ENCODE peak calls at places on chromosomes 6 and 20, in six cellular contexts. V is neuronal stem cell, R is mesenchymal stem cell, K is IMR-90, S is H1, C is H9. U is an unnamed sample.

GRCh38 chr20:59977086-59977485 is 18.9 kb downstream of the CDH26 start:
- DNase-seq in S (no peak), C (no peak), R (no peak), V (no peak), K (no peak), U (no peak)

GRCh38 chr20:35257175-35257909 is 20.6 kb downstream of the MMP24OS start:
- DNase-seq in C (no peak), R (no peak), K (peak), S (no peak), V (no peak), U (no peak)

GRCh38 chr6:13593720-13594119 is 19.3 kb downstream of the SIRT5 start:
- DNase-seq in V (no peak), S (no peak), R (no peak), C (no peak), K (peak), U (no peak)

GRCh38 chr6:31901415-31901952 is 402 bp downstream of the ZBTB12 start:
- DNase-seq in C (no peak), K (peak), R (peak), V (peak), S (peak), U (no peak)

GRCh38 chr6:38279423-38279822 is 360.3 kb downstream of the BTBD9 start:
- DNase-seq in V (no peak), S (no peak), C (no peak), K (no peak), R (no peak), U (no peak)

GRCh38 chr20:38113401-38114325 is 51.4 kb downstream of the TGM2 start:
- DNase-seq in R (no peak), C (peak), S (peak), K (no peak), V (no peak), U (peak)

GRCh38 chr6:121274896-121275295 is 59.4 kb downstream of the TBC1D32 start:
- DNase-seq in S (no peak), R (no peak), C (no peak), K (no peak), V (no peak), U (no peak)

GRCh38 chr20:33015700-33016580 is 8.4 kb downstream of the BPIFB2 start:
- DNase-seq in R (no peak), V (no peak), S (no peak), K (no peak), C (no peak), U (no peak)

GRCh38 chr20:9319687-9320384 is 194.6 kb upstream of the LAMP5 start:
- DNase-seq in S (no peak), R (peak), V (no peak), K (no peak), C (no peak), U (no peak)

GRCh38 chr6:87982134-87982533 is 65.5 kb upstream of the SPACA1 start:
- DNase-seq in S (no peak), R (no peak), C (no peak), V (no peak), K (no peak), U (no peak)

GRCh38 chr6:15602144-15602543 is 60.7 kb downstream of the DTNBP1 start:
- DNase-seq in R (no peak), C (no peak), S (no peak), K (no peak), V (no peak), U (no peak)

GRCh38 chr6:43263314-43264178 is 20.3 kb downstream of the TTBK1 start:
- DNase-seq in R (peak), C (peak), S (peak), V (no peak), K (peak), U (peak)

GRCh38 chr6:139364302-139364981 is 10.0 kb downstream of the CITED2 start:
- DNase-seq in S (no peak), K (peak), R (peak), C (no peak), V (peak), U (peak)

GRCh38 chr6:37516920-37517405 is 17.3 kb upstream of the CCDC167 start:
- DNase-seq in C (no peak), V (no peak), R (no peak), S (no peak), K (no peak), U (no peak)

GRCh38 chr6:158396136-158396535 is 83.9 kb downstream of the TULP4 start:
- DNase-seq in V (no peak), R (no peak), K (no peak), S (no peak), C (no peak), U (no peak)

GRCh38 chr6:169536446-169537170 is 165.2 kb downstream of the WDR27 start:
- DNase-seq in C (no peak), R (peak), K (peak), V (no peak), S (no peak), U (no peak)

GRCh38 chr6:133938533-133938932 is 14.5 kb upstream of the TBPL1 start:
- DNase-seq in R (no peak), V (no peak), K (no peak), C (no peak), S (no peak), U (no peak)

GRCh38 chr6:156396791-156397418 is 380.3 kb upstream of the ARID1B start:
- DNase-seq in V (no peak), S (peak), C (peak), R (no peak), K (no peak), U (peak)

GRCh38 chr6:43965628-43966373 is 161.5 kb downstream of the MRPL14 start:
- DNase-seq in R (no peak), V (no peak), K (no peak), C (peak), S (peak), U (no peak)

GRCh38 chr20:57865266-57865665 is 155.5 kb upstream of the PMEPA1 start:
- DNase-seq in V (no peak), S (no peak), C (no peak), R (no peak), K (no peak), U (no peak)

GRCh38 chr6:41548098-41548840 is 2.1 kb downstream of the FOXP4 start:
- DNase-seq in C (no peak), V (no peak), S (no peak), R (no peak), K (no peak), U (no peak)

GRCh38 chr6:149820506-149820905 is 43.7 kb downstream of the LRP11 start:
- DNase-seq in K (no peak), C (no peak), S (no peak), V (no peak), R (no peak), U (no peak)
- H2BK15ac ChIP-seq in K (no peak), C (no peak), S (no peak), V (no peak), R (no peak), U (no peak)

GRCh38 chr6:107600111-107600510 is 110.2 kb downstream of the SOBP start:
- DNase-seq in K (no peak), R (peak), V (no peak), C (peak), S (no peak), U (peak)
- H2BK15ac ChIP-seq in K (no peak), R (no peak), V (no peak), C (no peak), S (no peak), U (no peak)

GRCh38 chr20:62592506-62593177 is 49.7 kb upstream of the SLCO4A1 start:
- DNase-seq in S (no peak), V (no peak), R (no peak), K (no peak), C (no peak), U (peak)
- H2BK15ac ChIP-seq in S (no peak), V (no peak), R (no peak), K (no peak), C (no peak), U (no peak)

DNA sequence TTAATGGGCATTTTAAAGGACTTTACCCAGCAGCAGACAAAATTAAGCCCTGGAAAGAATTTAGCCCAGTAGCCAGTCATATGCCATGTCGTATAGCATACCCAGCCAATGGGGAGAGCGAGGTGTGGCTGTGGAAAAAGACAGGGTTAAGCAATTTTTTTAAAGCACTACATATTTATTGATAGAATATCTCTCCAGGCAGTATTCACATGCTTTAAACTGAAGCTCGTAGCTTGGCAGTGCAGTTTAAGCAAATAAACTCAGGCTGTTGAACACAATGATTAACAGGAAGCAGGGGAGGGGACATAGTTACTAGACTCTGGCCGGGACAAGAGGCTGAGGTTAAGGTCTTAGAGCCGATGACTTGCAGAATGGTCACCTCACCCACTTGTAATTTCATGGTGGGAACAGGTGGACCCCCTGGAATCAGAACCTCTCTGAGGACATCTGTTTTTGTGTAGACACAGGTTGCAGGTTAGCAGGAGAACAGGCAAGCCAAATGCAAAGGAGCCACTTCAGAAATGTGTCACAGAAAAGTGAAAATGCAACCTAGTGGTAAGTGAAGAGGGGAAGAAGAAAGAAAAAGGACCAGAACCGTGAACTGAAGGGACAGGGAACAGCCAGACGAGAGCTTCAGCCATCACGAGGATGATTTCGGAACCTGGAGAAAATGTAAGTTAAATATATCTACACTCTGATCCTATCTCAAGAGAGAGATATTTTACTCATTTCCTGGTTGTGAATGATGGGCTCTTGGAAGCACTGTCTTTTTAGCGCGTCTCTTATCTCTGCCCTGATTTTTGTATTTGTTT is 7.2 kb downstream of the GCNT2 start:
- DNase-seq in S (no peak), V (no peak), C (peak), R (peak), K (peak), U (peak)
- H2BK15ac ChIP-seq in S (peak), V (no peak), C (no peak), R (no peak), K (no peak), U (no peak)

U was measured in mesendoderm.